ENCODE peak calls at places on chromosome 6, in four cellular contexts. N, C, B and Y are unnamed samples.
A peak's percentile ranks its signal among the peaks of the same experiment; 100 is the strongest.

GRCh38 chr6:157762636-157763035 is 60.4 kb upstream of the SNX9 start:
- DNase-seq in N (no peak), C (no peak), B (no peak), Y (no peak)

GRCh38 chr6:166469426-166469961 is 86.8 kb upstream of the MPC1 start:
- DNase-seq in N (no peak), C (no peak), B (no peak), Y (no peak)

GRCh38 chr6:126252154-126252553 is 87.8 kb upstream of the CENPW start:
- DNase-seq in N (no peak), B (no peak), C (no peak), Y (no peak)

GRCh38 chr6:168165373-168165772 is 86.4 kb upstream of the FRMD1 start:
- DNase-seq in C (no peak), N (no peak), B (no peak), Y (no peak)

GRCh38 chr6:167827062-167827587 is 414 bp downstream of the AFDN start:
- DNase-seq in B (peak; percentile 68), C (peak; percentile 70), N (peak; percentile 17), Y (no peak)

GRCh38 chr6:9581155-9581554 is 833.7 kb downstream of the TFAP2A start:
- DNase-seq in B (no peak), N (no peak), C (no peak), Y (no peak)

GRCh38 chr6:121260651-121261102 is 73.6 kb downstream of the TBC1D32 start:
- DNase-seq in B (no peak), N (peak; percentile 72), C (no peak), Y (peak; percentile 62)

GRCh38 chr6:56772737-56773184 is 130.1 kb upstream of the DST start:
- DNase-seq in N (peak; percentile 89), B (no peak), C (peak; percentile 78), Y (peak; percentile 60)

GRCh38 chr6:153096792-153097191 is 34.3 kb downstream of the RGS17 start:
- DNase-seq in B (no peak), C (no peak), N (no peak), Y (no peak)

GRCh38 chr6:32940656-32941411 is at the start of gene HLA-DMB:
- DNase-seq in N (peak; percentile 64), B (peak; percentile 56), C (no peak), Y (no peak)

GRCh38 chr6:2731281-2731909 is 19.3 kb downstream of the MYLK4 start:
- DNase-seq in C (no peak), B (no peak), N (peak; percentile 64), Y (no peak)
- H3K27ac ChIP-seq in C (no peak overlapping the region), B (no peak overlapping the region), N (no peak overlapping the region), Y (no peak overlapping the region)

GRCh38 chr6:3228046-3228671 is 706 bp upstream of the TUBB2B start:
- DNase-seq in B (no peak), N (no peak), C (no peak), Y (no peak)
- H3K4me1 ChIP-seq in B (peaks cover 58% of the 10 kb centered on the region), N (peaks cover 8% of the 10 kb centered on the region), C (no peaks in the 10 kb centered on the region), Y (no peaks in the 10 kb centered on the region)

GRCh38 chr6:13215390-13215789 is 112.9 kb downstream of the TBC1D7 start:
- DNase-seq in B (no peak), N (no peak), C (no peak), Y (no peak)
- H3K9me3 ChIP-seq in B (no peaks in the 10 kb centered on the region), N (no peaks in the 10 kb centered on the region), C (no peaks in the 10 kb centered on the region), Y (no peaks in the 10 kb centered on the region)

GRCh38 chr6:49666480-49666879 is 29.8 kb upstream of the RHAG start:
- DNase-seq in B (no peak), C (no peak), N (no peak), Y (no peak)

GRCh38 chr6:49662877-49663231 is 26.2 kb upstream of the RHAG start:
- DNase-seq in B (no peak), N (no peak), C (no peak), Y (no peak)

GRCh38 chr6:49664817-49665216 is 28.2 kb upstream of the RHAG start:
- DNase-seq in C (no peak), N (no peak), B (no peak), Y (no peak)

GRCh38 chr6:49666930-49667369 is 30.3 kb upstream of the RHAG start:
- DNase-seq in N (no peak), C (no peak), B (no peak), Y (no peak)

DNA sequence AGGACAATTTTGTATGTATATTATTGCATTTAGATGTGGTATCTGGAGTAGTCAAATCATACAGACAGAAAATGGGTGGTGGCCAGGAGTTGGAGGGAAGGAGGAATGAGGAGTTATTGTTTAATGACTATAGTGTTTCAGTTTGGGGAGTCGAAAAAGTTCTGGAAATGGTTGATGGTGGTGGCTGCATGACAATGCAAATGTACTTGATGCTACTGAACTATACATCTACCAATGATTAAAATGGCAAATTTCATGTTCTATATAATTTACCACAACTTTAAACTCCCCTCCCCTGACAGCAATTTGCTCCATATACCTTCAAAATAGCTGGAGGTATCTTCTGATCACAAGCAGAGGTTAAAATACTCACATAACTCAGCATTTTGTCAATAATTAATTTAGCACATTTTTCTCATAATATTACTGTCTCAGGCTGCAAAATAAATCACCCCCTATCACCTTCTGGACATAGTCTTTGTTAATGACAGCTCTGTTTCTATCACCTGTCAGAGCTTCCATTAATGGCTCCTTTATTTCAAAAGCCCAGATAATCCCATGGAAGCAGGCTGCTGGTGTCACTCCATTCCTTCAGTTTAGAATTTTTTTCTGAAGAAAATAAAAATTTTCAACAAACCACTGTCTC is 25.7 kb upstream of the RHAG start:
- DNase-seq in N (no peak), C (no peak), B (no peak), Y (no peak)
- H3K27ac ChIP-seq in N (no peak overlapping the region), C (no peak overlapping the region), B (no peak overlapping the region), Y (no peak overlapping the region)

DNA sequence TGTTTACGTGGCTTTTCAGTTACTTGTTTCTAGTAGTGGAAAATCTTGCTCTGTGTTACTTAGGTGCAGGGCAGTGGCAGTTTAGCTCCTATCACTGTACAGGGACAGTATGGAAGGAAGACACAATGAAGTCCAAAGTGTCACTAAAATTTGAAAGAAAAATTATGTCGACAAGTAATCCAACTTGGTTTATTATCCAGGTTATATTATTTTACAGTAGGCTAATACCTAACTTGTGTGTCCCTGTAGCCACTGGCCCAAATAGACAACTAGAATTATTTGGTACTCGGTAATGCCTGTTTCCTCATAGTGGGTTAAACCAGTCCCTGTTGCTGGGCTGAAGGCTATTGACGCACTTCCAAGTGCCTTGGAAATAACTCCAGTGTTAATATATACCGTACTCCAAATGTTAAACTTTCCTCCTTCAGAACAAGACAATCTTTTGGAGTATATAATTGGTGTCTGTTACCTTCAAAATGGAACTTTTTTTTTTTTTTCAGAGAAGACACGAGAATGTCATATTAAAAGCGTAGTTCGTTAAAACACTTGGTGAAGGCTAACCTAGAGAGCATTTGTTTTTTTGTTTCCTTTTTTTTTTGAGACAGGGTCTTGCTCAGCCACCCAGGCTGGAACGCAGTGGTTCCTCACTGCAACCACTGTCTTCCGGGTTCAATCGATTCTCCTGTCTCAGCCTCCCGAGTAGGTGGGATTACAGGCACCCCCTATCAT is 4.7 kb downstream of the JARID2 start:
- DNase-seq in C (no peak), N (no peak), B (no peak), Y (no peak)
- H3K4me1 ChIP-seq in C (no peaks in the 10 kb centered on the region), N (no peaks in the 10 kb centered on the region), B (peaks cover 53% of the 10 kb centered on the region), Y (no peaks in the 10 kb centered on the region)

DNA sequence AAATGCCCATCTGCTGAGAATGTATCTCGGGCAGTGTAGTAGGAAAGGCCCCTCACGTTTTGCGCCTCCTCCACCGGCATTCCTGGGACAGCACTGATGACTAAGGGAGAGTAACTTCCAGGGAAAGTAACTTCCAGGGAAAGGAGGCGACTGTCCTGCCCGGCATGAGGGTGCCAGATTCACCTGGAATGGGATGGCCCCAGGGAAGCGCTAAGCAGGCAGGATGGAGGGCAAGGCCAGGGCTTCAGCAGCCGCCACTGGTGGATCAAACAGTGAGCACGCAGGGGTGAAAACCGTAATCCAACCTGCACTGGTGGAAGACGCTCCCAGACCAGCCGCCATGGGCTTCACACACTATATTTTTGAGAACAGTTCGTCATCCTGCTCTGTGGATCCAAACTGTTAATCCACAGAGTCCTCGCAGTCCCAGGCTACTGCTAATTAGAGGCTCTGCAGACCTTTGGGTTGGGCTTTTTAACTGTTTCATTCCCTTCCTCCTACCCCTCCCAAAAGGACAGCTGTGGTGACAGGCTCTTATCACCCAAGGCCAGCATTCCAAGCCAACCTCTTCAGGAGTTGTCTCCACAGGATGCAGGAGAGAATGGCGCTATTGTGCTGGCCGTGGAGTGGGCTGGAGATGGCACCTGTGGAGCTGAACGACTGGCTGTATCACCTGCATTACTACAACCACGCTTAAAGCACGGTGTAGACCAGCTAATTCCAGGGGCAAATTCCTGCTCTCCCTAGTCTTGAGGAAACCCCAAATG is 178.9 kb downstream of the DLL1 start:
- DNase-seq in N (no peak), B (peak; percentile 20), C (peak; percentile 49), Y (peak; percentile 48)
- H3K9me3 ChIP-seq in N (no peaks in the 10 kb centered on the region), B (no peaks in the 10 kb centered on the region), C (no peaks in the 10 kb centered on the region), Y (no peaks in the 10 kb centered on the region)

DNA sequence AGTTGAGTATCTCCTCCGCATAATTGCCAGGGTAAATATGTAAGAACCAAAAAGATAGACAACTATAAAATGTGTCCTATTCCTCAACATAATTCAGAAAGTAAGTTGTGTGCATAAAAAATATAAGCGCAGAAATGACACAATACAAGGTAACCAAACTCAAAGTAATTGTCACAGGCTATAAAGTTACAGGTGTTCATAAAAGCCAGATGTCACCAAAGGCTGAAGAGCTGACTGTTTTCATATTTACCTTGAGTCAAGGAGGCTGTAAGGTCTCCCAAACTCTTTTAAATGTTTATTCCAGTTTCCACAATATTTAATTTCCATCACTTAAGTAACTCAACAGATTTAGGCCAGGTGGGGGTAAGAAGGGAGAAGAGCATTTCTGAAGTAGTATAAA is 192.2 kb upstream of the MARCKS start:
- DNase-seq in B (no peak), C (no peak), N (no peak), Y (no peak)
- H3K27ac ChIP-seq in B (no peak overlapping the region), C (no peak overlapping the region), N (no peak overlapping the region), Y (no peak overlapping the region)

GRCh38 chr6:41639556-41640371 is 1.5 kb downstream of the MDFI start:
- DNase-seq in C (no peak), N (peak; percentile 33), B (peak; percentile 36), Y (no peak)
- H3K4me1 ChIP-seq in C (no peaks in the 10 kb centered on the region), N (no peaks in the 10 kb centered on the region), B (peaks cover 30% of the 10 kb centered on the region), Y (no peaks in the 10 kb centered on the region)

DNA sequence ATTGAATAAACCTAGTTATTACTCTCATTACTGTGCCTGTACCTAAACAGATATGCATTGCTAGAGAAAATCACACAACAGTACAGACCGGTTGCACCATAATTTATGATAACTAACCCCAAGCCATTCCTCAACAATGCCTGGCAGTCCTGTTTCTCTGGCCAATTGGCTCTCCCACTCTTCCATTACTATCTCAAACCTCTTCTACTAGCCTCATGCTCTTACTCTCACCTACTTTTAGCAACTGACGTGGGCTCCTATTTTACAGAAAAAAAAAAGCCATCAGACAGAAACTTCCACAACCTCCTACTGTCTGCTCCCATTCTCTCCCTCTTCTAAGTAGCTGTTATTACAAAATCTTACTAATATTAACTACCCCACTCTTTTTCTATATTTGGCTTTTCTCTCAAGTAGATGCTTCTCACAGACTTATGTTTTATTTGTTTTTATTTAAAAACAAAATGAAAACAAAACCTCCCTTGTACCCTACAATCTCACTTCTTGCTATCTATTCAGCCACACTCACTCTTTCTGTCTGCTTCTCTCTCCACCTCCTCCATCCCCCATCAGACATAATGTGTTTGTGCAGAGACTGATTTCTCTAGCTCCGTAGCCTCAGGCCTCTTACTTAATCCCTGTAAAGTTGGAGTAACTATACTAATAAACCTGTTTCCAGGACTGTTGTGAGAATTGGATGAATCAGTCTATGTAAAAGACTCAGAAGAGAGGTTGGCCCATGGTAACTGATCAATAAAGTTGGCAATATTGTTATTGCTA is 9.1 kb downstream of the GOPC start:
- DNase-seq in C (no peak), B (no peak), N (no peak), Y (no peak)
- H3K9me3 ChIP-seq in C (no peaks in the 10 kb centered on the region), B (no peaks in the 10 kb centered on the region), N (no peaks in the 10 kb centered on the region), Y (no peaks in the 10 kb centered on the region)